ENCODE peak calls at places on chromosomes 2 and 18, in eight cellular contexts. T is activated T-helper 9 cell treated with anti-CD3 and anti-CD28 coated beads, Interleukin-2, amount 50 U/mL, for 16 hours; Y is RCC 7860; P is activated CD4-positive, alpha-beta T cell treated with anti-CD3 and anti-CD28 coated beads, Interleukin-2, amount 50 U/mL, for 4 hours; C is heart right ventricle; G is cardiac muscle cell; H is lower lobe of right lung; U is NCI-H1092 treated with DMSO at 0.1 percent for 48 hours. E is an unnamed sample.

GRCh38 chr2:15640291-15640711 is 48.6 kb downstream of the DDX1 start:
- DNase-seq in T (no peak), Y (peak; percentile 51), P (no peak), C (no peak), G (peak; percentile 83), H (no peak), U (no peak), E (no peak)

GRCh38 chr2:230184727-230185578 is 34.8 kb downstream of the SP110 start:
- DNase-seq in T (no peak), Y (no peak), P (no peak), C (no peak), G (peak; percentile 8), H (no peak), U (peak; percentile 3), E (no peak)

GRCh38 chr2:39513641-39514094 is 76.6 kb upstream of the MAP4K3 start:
- DNase-seq in T (peak; percentile 47), Y (peak; percentile 91), P (peak; percentile 20), C (no peak), G (peak; percentile 97), H (no peak), U (peak; percentile 1), E (peak; percentile 71)

GRCh38 chr2:75403991-75404428 is 156.7 kb downstream of the EVA1A start:
- DNase-seq in T (no peak), Y (peak; percentile 62), P (no peak), C (no peak), G (peak; percentile 73), H (no peak), U (peak; percentile 51), E (no peak)

GRCh38 chr2:207432471-207432870 is 97.3 kb upstream of the CREB1 start:
- DNase-seq in T (no peak), Y (peak; percentile 25), P (no peak), C (no peak), G (no peak), H (no peak), U (no peak), E (no peak)

GRCh38 chr18:23401400-23402347 is 51.4 kb upstream of the RIOK3 start:
- DNase-seq in T (no peak), Y (peak; percentile 88), P (no peak), C (no peak), G (peak; percentile 89), H (peak; percentile 55), U (no peak), E (no peak)

GRCh38 chr2:101803945-101804696 is 106.6 kb downstream of the MAP4K4 start:
- DNase-seq in T (no peak), Y (no peak), P (no peak), C (no peak), G (peak; percentile 87), H (no peak), U (no peak), E (no peak)

GRCh38 chr2:230230087-230230486 is 4.6 kb downstream of the SP140 start:
- DNase-seq in T (no peak), Y (peak; percentile 90), P (no peak), C (no peak), G (peak; percentile 64), H (no peak), U (no peak), E (no peak)

GRCh38 chr2:120298173-120298835 is 45.7 kb downstream of the RALB start:
- DNase-seq in T (no peak), Y (no peak), P (no peak), C (no peak), G (peak; percentile 73), H (no peak), U (no peak), E (no peak)

GRCh38 chr2:216216951-216217903 is 108.1 kb downstream of the XRCC5 start:
- DNase-seq in T (no peak), Y (peak; percentile 77), P (no peak), C (no peak), G (peak; percentile 44), H (no peak), U (no peak), E (no peak)

GRCh38 chr2:223601932-223602676 is at the start of gene SCG2:
- DNase-seq in T (no peak), Y (peak; percentile 48), P (no peak), C (peak; percentile 62), G (peak; percentile 95), H (peak; percentile 71), U (peak; percentile 93), E (peak; percentile 82)

GRCh38 chr2:238407566-238407965 is 19.2 kb upstream of the ASB1 start:
- DNase-seq in T (no peak), Y (no peak), P (no peak), C (no peak), G (no peak), H (no peak), U (no peak), E (no peak)

GRCh38 chr2:102356381-102356712 is 751 bp downstream of the IL18R1 start:
- DNase-seq in T (no peak), Y (no peak), P (no peak), C (no peak), G (no peak), H (no peak), U (no peak), E (no peak)

GRCh38 chr2:197108758-197109157 is 182.3 kb upstream of the PGAP1 start:
- DNase-seq in T (no peak), Y (no peak), P (no peak), C (peak; percentile 80), G (peak; percentile 87), H (no peak), U (no peak), E (no peak)

GRCh38 chr2:213317929-213318328 is 33.7 kb downstream of the SPAG16 start:
- DNase-seq in T (no peak), Y (no peak), P (no peak), C (no peak), G (peak; percentile 64), H (no peak), U (no peak), E (no peak)

GRCh38 chr2:86627550-86627949 is 3.9 kb upstream of the RNF103 start:
- DNase-seq in T (no peak), Y (no peak), P (no peak), C (no peak), G (no peak), H (no peak), U (no peak), E (no peak)

GRCh38 chr2:66433945-66434678 is 813 bp upstream of the MEIS1 start:
- DNase-seq in T (no peak), Y (no peak), P (no peak), C (peak; percentile 69), G (peak; percentile 87), H (peak; percentile 72), U (peak; percentile 72), E (peak; percentile 58)

GRCh38 chr2:113084249-113085000 is 16.7 kb downstream of the IL1F10 start:
- DNase-seq in T (no peak), Y (no peak), P (no peak), C (no peak), G (peak; percentile 28), H (no peak), U (no peak), E (no peak)

GRCh38 chr2:160381425-160381951 is 112.1 kb downstream of the RBMS1 start:
- DNase-seq in T (no peak), Y (no peak), P (no peak), C (no peak), G (peak; percentile 75), H (no peak), U (no peak), E (no peak)

GRCh38 chr2:238231251-238231793 is 8.5 kb downstream of the HES6 start:
- DNase-seq in T (peak; percentile 69), Y (no peak), P (peak; percentile 71), C (peak; percentile 79), G (peak; percentile 81), H (peak; percentile 88), U (no peak), E (peak; percentile 91)

GRCh38 chr2:27115485-27115884 is 3.4 kb downstream of the CGREF1 start:
- DNase-seq in T (no peak), Y (no peak), P (no peak), C (no peak), G (no peak), H (no peak), U (no peak), E (no peak)

GRCh38 chr2:153871231-153872221 is at the start of gene GALNT13:
- DNase-seq in T (no peak), Y (no peak), P (no peak), C (peak; percentile 15), G (peak; percentile 34), H (peak; percentile 60), U (peak; percentile 85), E (peak; percentile 62)

GRCh38 chr2:48759682-48760081 is 4.2 kb upstream of the LHCGR start:
- DNase-seq in T (no peak), Y (no peak), P (no peak), C (no peak), G (no peak), H (no peak), U (no peak), E (no peak)

GRCh38 chr2:234412726-234413125 is 84.2 kb downstream of the ARL4C start:
- DNase-seq in T (no peak), Y (no peak), P (no peak), C (no peak), G (peak; percentile 39), H (no peak), U (peak; percentile 29), E (no peak)

GRCh38 chr2:178331474-178332431 is 119.2 kb downstream of the PRKRA start:
- DNase-seq in T (no peak), Y (no peak), P (no peak), C (no peak), G (no peak), H (no peak), U (no peak), E (no peak)

GRCh38 chr2:135663148-135663700 is 78.4 kb upstream of the UBXN4 start:
- DNase-seq in T (no peak), Y (no peak), P (no peak), C (no peak), G (no peak), H (no peak), U (no peak), E (no peak)

GRCh38 chr2:217909156-217909820 is 93.5 kb downstream of the TNS1 start:
- DNase-seq in T (no peak), Y (no peak), P (no peak), C (no peak), G (no peak), H (no peak), U (no peak), E (peak; percentile 28)

GRCh38 chr18:2967820-2968219 is 45.1 kb downstream of the LPIN2 start:
- DNase-seq in T (no peak), Y (no peak), P (no peak), C (no peak), G (no peak), H (no peak), U (no peak), E (no peak)

GRCh38 chr2:240922982-240923537 is 16.9 kb downstream of the CROCC2 start:
- DNase-seq in T (no peak), Y (no peak), P (no peak), C (peak; percentile 9), G (no peak), H (peak; percentile 42), U (no peak), E (peak; percentile 32)

GRCh38 chr2:15984367-15985255 is 44.3 kb downstream of the MYCN start:
- DNase-seq in T (no peak), Y (no peak), P (no peak), C (peak; percentile 26), G (no peak), H (no peak), U (peak; percentile 60), E (no peak)

GRCh38 chr2:122323927-122324326 is 568.5 kb downstream of the TSN start:
- DNase-seq in T (no peak), Y (no peak), P (no peak), C (no peak), G (no peak), H (no peak), U (no peak), E (no peak)

GRCh38 chr2:190409616-190410015 is 1.5 kb downstream of the MFSD6 start:
- DNase-seq in T (no peak), Y (no peak), P (no peak), C (no peak), G (no peak), H (no peak), U (peak; percentile 29), E (no peak)